ENCODE peak calls at places on chromosomes 7 and 10, in four cellular contexts. P, F, W and G are unnamed samples.

GRCh38 chr7:139284252-139284896 is 53.3 kb downstream of the UBN2 start:
- DNase-seq in P (no peak), F (peak), W (no peak), G (peak)

GRCh38 chr10:131676971-131677421 is 223.8 kb upstream of the PPP2R2D start:
- DNase-seq in F (no peak), P (no peak), W (no peak), G (no peak)

GRCh38 chr10:23614483-23614882 is 175.6 kb downstream of the OTUD1 start:
- DNase-seq in W (no peak), P (no peak), F (no peak), G (no peak)

GRCh38 chr10:84291389-84291788 is 37.0 kb upstream of the CCSER2 start:
- DNase-seq in F (peak), P (no peak), W (no peak), G (no peak)

GRCh38 chr10:60848126-60848525 is 69.8 kb downstream of the CDK1 start:
- DNase-seq in W (no peak), P (no peak), F (no peak), G (no peak)

GRCh38 chr7:98495523-98495922 is 94.6 kb upstream of the BAIAP2L1 start:
- DNase-seq in W (no peak), P (no peak), F (no peak), G (no peak)

GRCh38 chr10:60299390-60299778 is 90.3 kb downstream of the ANK3 start:
- DNase-seq in F (no peak), W (no peak), P (no peak), G (no peak)

GRCh38 chr10:119029613-119030420 is at the start of gene NANOS1:
- DNase-seq in P (peak), W (no peak), F (no peak), G (no peak)

GRCh38 chr10:13614530-13615332 is 28.0 kb downstream of the PRPF18 start:
- DNase-seq in W (no peak), P (no peak), F (no peak), G (no peak)

GRCh38 chr7:66454600-66455225 is 174.0 kb upstream of the KCTD7 start:
- DNase-seq in W (no peak), P (no peak), F (no peak), G (no peak)

GRCh38 chr7:22853674-22854157 is 31.1 kb upstream of the TOMM7 start:
- DNase-seq in W (peak), F (no peak), P (peak), G (peak)

GRCh38 chr7:105581066-105581811 is at the start of gene EFCAB10:
- DNase-seq in W (peak), F (peak), P (peak), G (peak)

GRCh38 chr7:121428857-121429489 is 32.9 kb upstream of the FAM3C start:
- DNase-seq in F (no peak), W (no peak), P (no peak), G (no peak)

GRCh38 chr10:125444790-125445189 is 238.2 kb downstream of the TEX36 start:
- DNase-seq in F (no peak), W (no peak), P (no peak), G (no peak)

GRCh38 chr7:149781921-149782320 is 8.5 kb upstream of the ZNF467 start:
- DNase-seq in P (no peak), F (no peak), W (no peak), G (no peak)
- H3K4me3 ChIP-seq in P (no peak), F (no peak), W (no peak), G (no peak)

GRCh38 chr10:72244573-72245038 is 28.5 kb upstream of the ASCC1 start:
- DNase-seq in W (no peak), F (no peak), P (peak), G (no peak)

GRCh38 chr10:72245949-72246525 is 27.7 kb upstream of the DDIT4 start:
- DNase-seq in P (no peak), F (no peak), W (no peak), G (no peak)

GRCh38 chr10:72250666-72251065 is 23.1 kb upstream of the DDIT4 start:
- DNase-seq in P (no peak), W (peak), F (no peak), G (peak)

GRCh38 chr10:72251635-72252034 is 22.1 kb upstream of the DDIT4 start:
- DNase-seq in F (peak), P (no peak), W (no peak), G (no peak)

DNA sequence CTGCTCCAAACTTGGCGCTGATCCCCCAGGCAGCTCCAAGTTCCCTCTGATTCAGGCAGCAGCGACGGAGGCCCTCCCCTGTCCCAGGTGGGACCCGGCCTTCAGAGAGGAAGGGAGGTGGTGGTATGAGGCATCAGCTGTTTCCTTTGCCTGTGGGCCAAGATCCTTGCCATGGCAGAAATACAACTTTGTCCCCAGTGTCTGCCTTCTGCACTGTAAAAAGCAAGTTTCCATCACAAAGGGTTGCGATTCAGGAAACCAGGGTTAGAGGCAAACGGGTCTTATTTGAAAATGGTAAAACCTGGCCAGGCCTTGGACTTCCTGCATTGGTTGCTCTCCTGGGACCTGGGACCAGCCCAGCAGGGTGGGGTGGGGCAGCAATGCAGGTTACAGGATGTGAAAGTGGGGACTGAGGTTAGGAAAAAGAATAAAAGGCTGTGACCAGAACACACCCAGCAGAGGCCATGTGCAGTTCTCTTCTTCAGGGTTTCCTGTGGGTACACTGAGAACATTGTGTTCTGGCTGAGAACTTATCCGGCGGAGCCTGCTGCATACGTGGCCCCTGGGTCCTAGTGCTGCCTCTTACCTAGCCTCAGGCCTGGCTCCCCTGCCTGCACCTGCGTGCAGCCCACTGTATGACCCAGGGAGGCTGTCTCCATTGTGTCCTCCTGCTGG is 25.1 kb upstream of the DDIT4 start:
- DNase-seq in F (peak), W (peak), P (no peak), G (peak)
- TF ChIP-seq EP300 in F (peak), W (peak), P (no peak), G (peak)

GRCh38 chr7:44105832-44106231 is 1.7 kb downstream of the AEBP1 start:
- DNase-seq in W (no peak), P (no peak), F (no peak), G (no peak)
- H3K4me3 ChIP-seq in W (peak), P (no peak), F (no peak), G (peak)

GRCh38 chr7:89726548-89726947 is 427.7 kb upstream of the STEAP1 start:
- DNase-seq in P (no peak), F (no peak), W (no peak), G (no peak)
- TF ChIP-seq EP300 in P (no peak), F (no peak), W (no peak), G (no peak)

DNA sequence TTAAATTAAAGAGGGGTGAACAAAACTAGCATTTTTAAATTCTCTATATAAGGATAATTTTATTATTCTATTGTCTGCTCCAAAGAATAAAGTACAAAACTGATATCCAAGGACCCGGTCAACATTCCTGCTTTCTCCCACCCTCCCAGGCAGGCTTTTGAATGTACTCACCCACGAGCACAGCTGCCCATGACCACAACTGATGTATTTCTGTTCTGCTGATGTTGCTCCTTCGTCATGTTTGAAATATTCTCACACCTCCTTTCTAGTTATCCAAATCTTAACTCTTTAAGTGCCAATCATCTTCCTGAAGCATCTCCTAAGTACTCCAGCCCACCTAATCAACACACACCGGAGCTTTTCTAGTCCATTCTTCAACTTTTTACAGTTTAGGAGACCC is 46.7 kb downstream of the CALD1 start:
- DNase-seq in F (no peak), P (no peak), W (no peak), G (no peak)
- H3K4me3 ChIP-seq in F (no peak), P (no peak), W (no peak), G (no peak)